ENCODE peak calls at places on chromosome 2, in six cellular contexts. A is PC-3, H is uterus, J is colonic mucosa, R is stomach, V is WTC11. C is an unnamed sample.

GRCh38 chr2:101500175-101500574 is 25.3 kb upstream of the RFX8 start:
- DNase-seq in R (no peak), J (no peak), V (no peak), H (no peak), A (no peak), C (no peak)

GRCh38 chr2:69143726-69144360 is 130.9 kb downstream of the ANTXR1 start:
- DNase-seq in H (no peak), J (no peak), A (peak), V (no peak), R (no peak), C (no peak)

GRCh38 chr2:223855426-223855825 is 18.0 kb upstream of the AP1S3 start:
- DNase-seq in J (no peak), A (peak), V (no peak), H (no peak), R (no peak), C (no peak)

GRCh38 chr2:196468394-196468793 is 171.1 kb upstream of the CCDC150 start:
- DNase-seq in J (no peak), V (no peak), A (peak), R (no peak), H (no peak), C (peak)

GRCh38 chr2:30639836-30640235 is 167.4 kb downstream of the CAPN13 start:
- DNase-seq in R (no peak), J (no peak), A (no peak), H (no peak), V (no peak), C (no peak)

GRCh38 chr2:110104025-110104771 is 11.4 kb downstream of the MALL start:
- DNase-seq in J (no peak), A (peak), R (no peak), V (no peak), H (no peak), C (peak)

GRCh38 chr2:206163251-206163880 is 3.7 kb downstream of the EEF1B2 start:
- DNase-seq in V (no peak), A (no peak), R (no peak), J (no peak), H (no peak), C (no peak)

GRCh38 chr2:186572705-186573104 is 17.2 kb upstream of the ITGAV start:
- DNase-seq in A (peak), H (no peak), R (peak), J (no peak), V (no peak), C (no peak)

GRCh38 chr2:172833898-172834297 is 98.3 kb downstream of the RAPGEF4 start:
- DNase-seq in A (no peak), J (no peak), H (no peak), R (no peak), V (no peak), C (no peak)

GRCh38 chr2:68336192-68336591 is 16.4 kb upstream of the CNRIP1 start:
- DNase-seq in H (no peak), V (no peak), A (peak), J (no peak), R (no peak), C (no peak)

GRCh38 chr2:187719510-187719909 is 165.3 kb upstream of the TFPI start:
- DNase-seq in H (no peak), A (no peak), V (no peak), R (no peak), J (no peak), C (no peak)

GRCh38 chr2:113192459-113193100 is 18.8 kb downstream of the PSD4 start:
- DNase-seq in R (no peak), V (peak), A (no peak), J (no peak), H (no peak), C (no peak)
- TF ChIP-seq CTCF in R (no peak), V (no peak), A (peak), J (no peak), H (no peak), C (no peak)

DNA sequence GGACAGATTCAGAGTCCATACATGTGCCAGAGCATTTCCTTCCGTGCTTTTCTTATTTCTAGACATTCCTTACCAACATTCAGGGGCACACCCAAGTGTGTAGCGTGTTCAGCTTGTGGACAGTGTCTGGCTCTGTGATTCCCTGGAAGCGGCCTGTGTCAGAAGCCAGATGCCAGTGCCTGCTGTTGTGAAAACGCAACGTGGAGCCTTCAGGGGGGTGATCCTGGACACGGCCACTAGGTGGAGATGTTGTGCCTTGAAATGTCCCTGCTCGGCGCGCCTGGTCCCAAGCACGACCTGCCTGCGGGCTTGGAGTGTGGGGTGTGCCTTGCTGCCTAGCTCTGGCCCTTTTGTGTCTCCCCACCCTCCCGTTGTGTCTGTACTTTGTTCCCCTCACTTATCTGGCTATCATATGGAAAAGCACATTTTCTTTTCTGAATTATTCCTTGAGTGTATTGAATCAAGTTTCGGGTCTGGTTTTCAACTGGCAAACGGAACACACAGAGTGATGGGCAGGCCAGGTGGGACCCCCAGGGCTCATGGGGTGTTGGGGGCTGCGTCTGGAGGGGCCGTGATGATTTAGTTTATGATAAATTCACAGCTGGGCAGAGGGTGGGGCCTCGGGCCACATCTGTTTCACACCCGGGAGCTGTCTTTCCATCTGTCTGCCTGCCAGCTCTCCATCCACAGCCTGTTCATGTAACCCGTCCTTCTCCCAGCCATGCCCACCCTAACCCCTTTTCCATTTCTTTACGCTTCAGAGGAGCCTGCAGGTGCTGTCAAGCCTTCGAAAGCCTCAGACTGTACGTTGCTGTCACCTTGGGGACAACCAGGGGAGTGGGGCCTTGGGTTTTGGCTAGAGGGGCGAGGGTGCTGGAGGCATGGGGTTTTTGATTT is 95.5 kb downstream of the DYSF start:
- DNase-seq in V (peak), H (peak), A (peak), R (peak), J (peak), C (peak)
- TF ChIP-seq CTCF in V (peak), H (peak), A (peak), R (no peak), J (peak), C (peak)

GRCh38 chr2:144154205-144154604 is 365.7 kb downstream of the ZEB2 start:
- DNase-seq in R (no peak), J (no peak), A (no peak), V (no peak), H (no peak), C (no peak)

GRCh38 chr2:144156736-144157645 is 362.9 kb downstream of the ZEB2 start:
- DNase-seq in A (no peak), H (no peak), V (no peak), R (no peak), J (no peak), C (no peak)

GRCh38 chr2:144151877-144152276 is 368.0 kb downstream of the ZEB2 start:
- DNase-seq in J (no peak), R (no peak), A (no peak), H (no peak), V (no peak), C (no peak)

GRCh38 chr2:144151405-144151804 is 368.5 kb downstream of the ZEB2 start:
- DNase-seq in J (no peak), R (no peak), V (no peak), H (no peak), A (no peak), C (no peak)

DNA sequence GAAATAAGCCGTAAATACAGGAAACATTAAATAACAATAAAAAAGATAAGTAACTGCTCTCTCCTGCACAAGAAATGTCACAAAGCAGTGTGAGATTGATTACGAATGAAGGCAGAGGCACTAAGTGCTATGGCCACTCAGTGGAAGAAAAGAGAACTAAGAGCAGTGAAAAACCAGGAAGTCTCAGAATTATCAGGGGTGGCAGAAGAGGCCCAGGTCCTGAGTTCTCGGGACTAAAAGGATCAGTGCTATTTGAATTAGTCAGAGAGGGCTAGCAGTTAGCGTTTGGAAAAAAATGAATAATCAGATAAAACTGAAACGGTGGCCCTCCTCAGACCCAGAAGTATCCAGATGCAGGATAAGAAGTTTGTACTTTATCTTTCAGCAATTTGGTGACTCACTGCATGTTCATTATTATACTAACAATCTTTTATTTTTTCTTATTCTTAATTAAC is 367.1 kb downstream of the ZEB2 start:
- DNase-seq in A (peak), H (no peak), V (no peak), R (no peak), J (no peak), C (no peak)
- TF ChIP-seq CTCF in A (no peak), H (no peak), V (no peak), R (no peak), J (no peak), C (no peak)

GRCh38 chr2:49044680-49045079 is 109.6 kb downstream of the FSHR start:
- DNase-seq in H (no peak), R (no peak), V (no peak), A (no peak), J (no peak), C (no peak)
- TF ChIP-seq CTCF in H (no peak), R (no peak), V (no peak), A (no peak), J (no peak), C (no peak)